ENCODE peak calls at places on chromosomes 13 and 19, in five cellular contexts. G is GM23338, N is HepG2, S is GM12878, V is H1. Q is an unnamed sample.

GRCh38 chr13:105513448-105513847 is 1022.0 kb downstream of the EFNB2 start:
- DNase-seq in V (no peak), G (no peak), N (no peak), S (no peak), Q (no peak)

GRCh38 chr13:99356216-99357089 is 49.3 kb upstream of the GPR183 start:
- DNase-seq in S (peak), V (no peak), N (no peak), G (no peak), Q (no peak)

GRCh38 chr13:99124695-99125334 is 75.8 kb upstream of the UBAC2 start:
- DNase-seq in G (no peak), S (peak), V (no peak), N (no peak), Q (no peak)

GRCh38 chr13:73765651-73766384 is 368.4 kb downstream of the KLF12 start:
- DNase-seq in S (no peak), N (peak), G (peak), V (no peak), Q (peak)

GRCh38 chr19:15900504-15900903 is 2.6 kb upstream of the CYP4F2 start:
- DNase-seq in N (no peak), G (no peak), S (no peak), V (no peak), Q (no peak)

GRCh38 chr13:43780666-43781065 is 6.1 kb downstream of the ENOX1 start:
- DNase-seq in V (no peak), G (peak), N (no peak), S (no peak), Q (no peak)

GRCh38 chr13:44307844-44308243 is 65.8 kb upstream of the SERP2 start:
- DNase-seq in G (no peak), V (no peak), S (no peak), N (no peak), Q (no peak)

GRCh38 chr19:15421726-15422260 is 3.0 kb upstream of the AKAP8L start:
- DNase-seq in V (no peak), S (no peak), G (no peak), N (no peak), Q (no peak)

GRCh38 chr19:32865326-32865725 is 4.2 kb downstream of the SLC7A9 start:
- DNase-seq in N (no peak), V (no peak), S (no peak), G (no peak), Q (no peak)

GRCh38 chr13:84191199-84191598 is 308.9 kb upstream of the SLITRK1 start:
- DNase-seq in G (no peak), S (no peak), V (no peak), N (no peak), Q (no peak)

GRCh38 chr19:48630289-48631036 is 6.7 kb downstream of the DBP start:
- DNase-seq in V (no peak), G (peak), N (no peak), S (no peak), Q (no peak)

GRCh38 chr13:44698076-44698475 is 121.9 kb upstream of the TSC22D1 start:
- DNase-seq in N (no peak), V (no peak), G (no peak), S (no peak), Q (no peak)

GRCh38 chr13:65410791-65411190 is 1819.3 kb downstream of the PCDH9 start:
- DNase-seq in V (no peak), N (no peak), G (no peak), S (no peak), Q (no peak)

GRCh38 chr19:15194938-15195337 is 5.9 kb downstream of the NOTCH3 start:
- DNase-seq in S (no peak), V (no peak), N (no peak), G (no peak), Q (no peak)

GRCh38 chr19:5880604-5881078 is 10.3 kb upstream of the FUT5 start:
- DNase-seq in V (no peak), S (no peak), N (peak), G (peak), Q (no peak)

GRCh38 chr13:37094840-37095239 is 10.6 kb downstream of the CSNK1A1L start:
- DNase-seq in N (no peak), V (no peak), S (no peak), G (no peak), Q (no peak)

GRCh38 chr19:33399081-33399744 is 25.7 kb downstream of the CEBPG start:
- DNase-seq in S (no peak), G (no peak), N (no peak), V (no peak), Q (no peak)

GRCh38 chr13:83453300-83453699 is 429.0 kb downstream of the SLITRK1 start:
- DNase-seq in G (no peak), S (no peak), V (no peak), N (no peak), Q (no peak)

GRCh38 chr19:48999481-49000325 is 6.0 kb downstream of the RUVBL2 start:
- DNase-seq in N (no peak), V (peak), G (peak), S (no peak), Q (no peak)

GRCh38 chr13:48600374-48601364 is 53.1 kb upstream of the CYSLTR2 start:
- DNase-seq in V (no peak), S (no peak), G (no peak), N (peak), Q (no peak)

GRCh38 chr13:21287331-21287907 is 111.0 kb downstream of the MRPL57 start:
- DNase-seq in G (peak), N (no peak), S (no peak), V (no peak), Q (no peak)

GRCh38 chr19:4474504-4475136 is 2.5 kb downstream of the HDGFL2 start:
- DNase-seq in S (no peak), N (no peak), V (peak), G (peak), Q (no peak)

GRCh38 chr19:18291590-18292459 is 10.4 kb upstream of the JUND start:
- DNase-seq in V (no peak), S (no peak), G (peak), N (peak), Q (no peak)

GRCh38 chr13:99686157-99686572 is 184.9 kb downstream of the TM9SF2 start:
- DNase-seq in G (peak), V (no peak), N (peak), S (no peak), Q (no peak)

GRCh38 chr13:23770428-23770827 is 118.8 kb downstream of the MIPEP start:
- DNase-seq in V (no peak), N (no peak), S (no peak), G (peak), Q (no peak)

GRCh38 chr13:113947321-113948033 is 26.4 kb downstream of the C13orf46 start:
- DNase-seq in N (no peak), V (no peak), G (peak), S (no peak), Q (no peak)

GRCh38 chr19:38656171-38656981 is 8.9 kb downstream of the ACTN4 start:
- DNase-seq in N (peak), G (no peak), S (no peak), V (no peak), Q (no peak)

GRCh38 chr19:18063463-18063862 is 23.3 kb downstream of the IL12RB1 start:
- DNase-seq in G (peak), N (peak), S (no peak), V (no peak), Q (no peak)

GRCh38 chr13:44273991-44274810 is 99.4 kb upstream of the SERP2 start:
- DNase-seq in N (no peak), G (no peak), V (no peak), S (no peak), Q (no peak)

GRCh38 chr19:14116918-14117578 is 514 bp downstream of the PRKACA start:
- DNase-seq in S (no peak), V (no peak), N (no peak), G (peak), Q (no peak)

GRCh38 chr19:51572415-51572814 is 1.3 kb downstream of the ZNF175 start:
- DNase-seq in G (no peak), S (no peak), V (no peak), N (no peak), Q (no peak)

GRCh38 chr19:35088514-35088913 is 27.1 kb upstream of the FXYD3 start:
- DNase-seq in V (no peak), S (no peak), N (no peak), G (no peak), Q (no peak)

GRCh38 chr13:26991508-26992181 is 180.0 kb downstream of the USP12 start:
- DNase-seq in S (no peak), V (no peak), G (no peak), N (peak), Q (no peak)

GRCh38 chr19:49560358-49560900 is 19.9 kb downstream of the NOSIP start:
- DNase-seq in V (no peak), S (no peak), G (no peak), N (no peak), Q (no peak)

GRCh38 chr19:8438236-8438635 is 6.5 kb upstream of the HNRNPM start:
- DNase-seq in G (no peak), S (no peak), N (no peak), V (no peak), Q (no peak)

GRCh38 chr13:28609936-28610335 is 49.0 kb upstream of the POMP start:
- DNase-seq in V (no peak), S (no peak), N (no peak), G (no peak), Q (no peak)

GRCh38 chr13:99086869-99087129 is 108.9 kb upstream of the DOCK9 start:
- DNase-seq in S (no peak), V (no peak), N (no peak), G (no peak), Q (no peak)

GRCh38 chr13:98098511-98098910 is 44.4 kb upstream of the FARP1 start:
- DNase-seq in S (no peak), V (no peak), G (no peak), N (no peak), Q (peak)

GRCh38 chr19:14021474-14021873 is 6.5 kb upstream of the RLN3 start:
- DNase-seq in V (no peak), N (no peak), G (peak), S (no peak), Q (no peak)

GRCh38 chr19:17389957-17390664 is 3.9 kb downstream of the CCDC194 start:
- DNase-seq in S (no peak), N (no peak), V (no peak), G (peak), Q (no peak)

DNA sequence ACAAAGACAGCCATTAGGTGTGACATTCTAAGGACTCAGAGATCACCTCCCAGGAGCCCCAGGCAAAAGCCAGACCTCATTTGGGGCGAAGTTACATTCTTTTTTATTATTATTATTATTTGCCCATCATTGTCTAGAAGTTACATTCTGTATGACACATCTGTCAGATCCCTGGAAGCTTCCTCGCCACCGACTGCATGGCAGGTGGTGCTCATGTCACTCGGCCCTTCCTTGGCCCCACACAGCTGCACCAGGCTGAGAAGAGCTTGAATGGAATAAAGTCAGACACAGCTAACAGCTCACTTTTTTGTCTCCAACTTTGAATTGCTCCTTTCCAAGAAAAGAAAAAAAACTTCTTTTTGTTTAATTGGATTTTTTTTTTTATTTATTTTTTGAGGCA is 41.4 kb upstream of the LDLR start:
- DNase-seq in V (no peak), G (no peak), N (no peak), S (no peak), Q (no peak)
- TF ChIP-seq POLR2AphosphoS5 in V (no peak), G (no peak), N (no peak), S (no peak), Q (no peak)

GRCh38 chr19:2305974-2306806 is 1.8 kb downstream of the LINGO3 start:
- DNase-seq in V (no peak), N (no peak), G (no peak), S (no peak), Q (no peak)

GRCh38 chr19:2305424-2305823 is 2.5 kb downstream of the LINGO3 start:
- DNase-seq in N (no peak), S (no peak), G (no peak), V (no peak), Q (no peak)

GRCh38 chr19:2308114-2308556 is at the start of gene LINGO3:
- DNase-seq in G (no peak), S (no peak), V (no peak), N (no peak), Q (no peak)

GRCh38 chr19:2306971-2307370 is 983 bp downstream of the LINGO3 start:
- DNase-seq in N (no peak), G (no peak), V (no peak), S (no peak), Q (no peak)

DNA sequence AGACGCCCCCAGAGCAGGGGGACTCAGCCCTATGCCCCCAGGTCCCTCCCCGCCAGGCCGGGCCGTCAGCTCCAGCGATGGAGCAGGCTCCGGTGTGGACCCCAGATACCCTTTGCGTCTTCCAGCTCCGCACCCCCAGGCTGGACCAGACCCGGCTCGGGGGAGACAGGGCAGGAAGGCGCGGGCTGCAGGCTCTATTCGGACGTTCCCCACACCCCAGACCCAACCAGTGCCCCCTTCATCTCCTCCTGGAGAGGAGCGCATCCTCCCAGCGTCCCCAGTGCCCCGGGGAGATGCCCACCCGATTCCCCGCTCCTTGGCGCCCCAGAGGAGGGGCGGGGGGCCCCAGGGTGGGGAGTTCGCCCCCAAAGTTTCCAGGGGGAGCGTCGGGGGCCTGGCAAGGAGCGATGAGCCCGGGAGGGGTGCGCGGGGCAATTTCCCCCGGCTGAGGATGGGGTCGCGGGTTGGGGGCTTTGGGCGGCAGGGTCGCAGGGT is 389 bp downstream of the LINGO3 start:
- DNase-seq in G (peak), N (no peak), S (no peak), V (no peak), Q (no peak)
- TF ChIP-seq EZH2 in G (no peak), N (no peak), S (no peak), V (no peak), Q (no peak)

DNA sequence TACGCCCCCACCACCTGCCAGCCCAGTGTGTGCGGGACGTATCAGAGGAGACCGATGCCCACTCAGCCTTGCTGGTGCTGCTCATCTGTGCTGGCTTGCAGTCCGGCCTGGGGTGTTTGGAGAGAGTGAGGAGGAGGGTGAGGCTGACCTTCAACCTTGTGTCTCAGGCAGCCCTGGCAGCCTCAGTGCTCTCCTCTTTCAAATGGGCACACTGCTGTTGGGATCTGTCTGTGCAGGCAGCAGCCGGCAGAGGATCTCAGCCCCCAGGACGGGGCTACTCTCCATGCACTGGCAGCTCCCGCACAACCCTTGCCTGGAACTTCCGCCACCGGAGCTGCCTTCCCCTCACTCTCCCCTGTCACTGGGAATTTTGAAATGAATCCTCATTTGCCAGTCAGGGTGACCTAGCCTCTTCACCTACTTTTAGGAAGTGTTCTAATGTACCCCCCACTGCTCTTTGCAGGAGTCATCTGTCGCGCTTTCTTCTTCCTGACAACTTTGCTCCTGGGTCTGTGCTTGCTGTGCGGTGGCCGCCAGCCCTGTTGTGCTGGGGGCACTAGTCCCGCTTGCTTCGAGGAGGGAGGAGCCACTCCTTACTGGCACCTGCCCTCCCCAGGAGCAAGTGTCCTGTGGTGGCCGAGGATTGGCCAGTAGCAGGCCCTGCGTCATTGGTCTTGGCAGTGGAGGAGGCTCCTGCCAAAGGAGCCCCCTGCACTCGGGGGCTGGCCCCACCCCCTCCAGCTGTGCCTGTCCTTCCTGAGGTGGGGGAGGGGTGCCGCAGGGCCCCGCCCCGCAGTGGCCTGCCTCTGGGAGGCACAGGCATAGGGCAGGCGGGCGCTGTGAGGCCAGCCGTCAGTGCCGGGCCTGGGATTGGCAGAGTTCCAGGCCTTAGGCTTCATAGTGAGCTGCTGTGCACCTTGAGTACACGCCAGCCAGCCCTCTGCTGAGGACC is 53.4 kb downstream of the TSSK6 start:
- DNase-seq in G (peak), V (peak), N (peak), S (no peak), Q (no peak)
- H3K4me3 ChIP-seq in G (peak), V (peak), N (no peak), S (no peak), Q (no peak)

DNA sequence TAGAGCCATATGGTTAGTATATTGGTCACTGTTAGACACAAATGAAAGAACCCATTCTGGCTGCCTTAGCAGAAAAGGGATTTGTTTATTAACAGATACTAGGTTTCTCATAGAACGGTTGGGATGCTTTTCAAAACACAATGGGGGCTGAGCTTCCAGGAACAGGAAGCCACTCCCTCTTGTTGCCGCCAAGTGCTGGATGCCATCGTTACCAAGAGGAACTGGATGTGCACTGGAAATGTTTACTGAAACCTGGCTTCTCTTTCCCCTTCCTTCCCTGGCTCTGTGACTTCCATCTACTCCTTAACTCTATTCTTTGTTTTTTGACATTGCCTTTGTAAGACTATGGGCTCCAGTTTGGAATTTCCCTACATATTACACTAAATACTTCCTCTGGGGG is 11.8 kb upstream of the KL start:
- DNase-seq in S (no peak), N (no peak), V (no peak), G (peak), Q (no peak)
- TF ChIP-seq POLR2AphosphoS5 in S (no peak), N (no peak), V (no peak), G (no peak), Q (no peak)

DNA sequence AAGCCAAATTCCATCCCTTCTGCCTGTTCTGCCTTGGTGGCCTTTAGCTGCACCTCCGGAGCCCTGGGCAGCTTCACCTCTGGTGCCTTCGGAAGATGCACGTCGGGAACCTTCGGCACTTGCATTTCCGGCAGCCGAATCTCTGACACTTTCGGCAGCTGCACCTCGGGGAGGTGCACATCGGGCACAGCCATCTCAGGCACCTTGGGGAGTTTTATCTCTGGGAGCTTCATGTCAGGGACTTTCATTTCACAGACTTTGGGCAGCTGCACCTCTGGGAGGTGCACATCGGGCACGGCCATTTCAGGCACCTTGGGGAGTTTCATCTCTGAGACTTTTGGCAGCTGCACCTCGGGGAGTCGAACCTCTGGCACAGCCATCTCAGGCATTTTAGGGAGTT is 6.0 kb upstream of the HIPK4 start:
- DNase-seq in V (no peak), S (no peak), N (no peak), G (no peak), Q (no peak)
- TF ChIP-seq EZH2 in V (no peak), S (no peak), N (no peak), G (no peak), Q (no peak)

DNA sequence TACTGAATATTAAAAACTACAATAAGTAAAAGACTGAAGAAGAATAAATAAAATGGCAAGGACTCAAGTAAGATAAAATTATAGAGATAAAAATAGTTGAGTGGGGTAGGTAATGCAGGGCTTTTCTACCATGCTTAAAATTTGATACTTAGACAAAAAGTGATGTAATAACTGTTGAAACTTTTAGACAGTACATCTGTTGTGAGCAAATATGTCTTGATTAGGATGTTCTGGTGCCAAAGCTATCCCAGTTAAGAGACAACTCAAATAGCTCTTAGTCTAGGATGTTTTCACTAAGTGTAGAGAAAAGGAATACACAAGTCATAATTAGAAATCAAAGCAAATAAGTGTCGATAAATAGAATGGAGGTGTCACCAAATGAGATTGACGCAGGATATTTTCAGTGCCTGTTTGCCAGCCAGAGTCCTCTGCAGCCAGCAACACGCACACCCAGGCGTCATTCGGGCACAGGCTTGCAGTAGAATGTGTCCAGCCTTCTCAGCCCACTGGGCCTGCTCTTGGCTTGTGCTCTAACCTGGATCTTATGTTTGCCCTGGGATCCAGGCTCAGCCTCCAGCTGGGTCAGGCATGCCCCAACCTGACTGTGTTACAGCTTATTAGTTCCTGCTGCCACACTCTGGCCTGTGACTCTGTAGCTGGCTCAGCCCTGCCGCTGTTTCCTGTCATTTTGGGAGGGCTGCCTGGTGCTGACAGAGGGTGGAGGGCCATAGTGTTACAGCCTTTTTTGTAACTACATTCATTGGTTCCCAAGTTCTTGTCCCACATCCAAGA is 766.2 kb downstream of the PCDH17 start:
- DNase-seq in N (no peak), V (no peak), S (no peak), G (no peak), Q (no peak)
- H3K4me3 ChIP-seq in N (no peak), V (no peak), S (no peak), G (no peak), Q (no peak)

GRCh38 chr13:49627831-49628652 is at the start of gene ARL11:
- DNase-seq in S (peak), N (no peak), G (peak), V (peak), Q (no peak)
- TF ChIP-seq POLR2AphosphoS5 in S (peak), N (no peak), G (peak), V (no peak), Q (no peak)

Q was measured in SK-N-MC.